ENCODE peak calls at places on chromosomes 2 and 18, in four cellular contexts. S, N, K and D are unnamed samples.

GRCh38 chr2:172339431-172340010 is 87.9 kb upstream of the ITGA6 start:
- DNase-seq in N (no peak), K (no peak), S (no peak), D (no peak)

GRCh38 chr18:54647176-54647575 is 56.1 kb downstream of the DYNAP start:
- DNase-seq in S (no peak), N (no peak), K (no peak), D (no peak)

GRCh38 chr2:241774419-241775222 is 2.0 kb upstream of the GAL3ST2 start:
- DNase-seq in N (no peak), K (peak; percentile 57), S (no peak), D (peak; percentile 82)

GRCh38 chr2:15205562-15205961 is 355.6 kb downstream of the NBAS start:
- DNase-seq in K (no peak), N (no peak), S (no peak), D (no peak)

GRCh38 chr2:197386242-197386641 is 48.6 kb downstream of the SF3B1 start:
- DNase-seq in K (no peak), N (no peak), S (no peak), D (no peak)

GRCh38 chr2:188102881-188103280 is 188.8 kb upstream of the GULP1 start:
- DNase-seq in N (no peak), S (no peak), K (no peak), D (peak; percentile 52)

GRCh38 chr2:20449501-20450200 is 2.8 kb downstream of the RHOB start:
- DNase-seq in N (peak; percentile 79), K (no peak), S (peak; percentile 7), D (peak; percentile 20)

GRCh38 chr2:11242545-11243174 is 87.4 kb downstream of the SLC66A3 start:
- DNase-seq in N (no peak), S (no peak), K (no peak), D (no peak)

GRCh38 chr2:240399419-240400318 is 35.8 kb upstream of the GPC1 start:
- DNase-seq in N (no peak), S (no peak), K (no peak), D (peak; percentile 67)

GRCh38 chr2:109208071-109208950 is 79.3 kb downstream of the SH3RF3 start:
- DNase-seq in N (no peak), S (no peak), K (no peak), D (no peak)